ENCODE peak calls at places on chromosome 11, in five cellular contexts. U is stimulated activated CD8-positive, alpha-beta memory T cell treated with anti-CD3 and anti-CD28 coated beads, Interleukin-7, amount 100 ng/mL, for 24 hours; B is GM20000; D is EH; K is DMS153. W is an unnamed sample.

GRCh38 chr11:125304111-125304639 is 139.6 kb downstream of the PKNOX2 start:
- DNase-seq in B (no peak), D (no peak), K (no peak), U (no peak), W (no peak)

GRCh38 chr11:43736502-43737193 is 56.1 kb downstream of the HSD17B12 start:
- DNase-seq in B (peak), D (peak), K (no peak), U (no peak), W (no peak)

GRCh38 chr11:45801723-45802315 is 3.1 kb upstream of the SLC35C1 start:
- DNase-seq in B (peak), K (no peak), D (peak), U (no peak), W (no peak)

GRCh38 chr11:31769241-31769640 is 41.9 kb downstream of the PAX6 start:
- DNase-seq in B (no peak), U (no peak), D (no peak), K (no peak), W (no peak)

GRCh38 chr11:117945047-117945820 is 16.0 kb upstream of the TMPRSS13 start:
- DNase-seq in B (peak), K (no peak), U (no peak), D (no peak), W (no peak)

GRCh38 chr11:35418847-35419712 is at the start of gene SLC1A2:
- DNase-seq in K (no peak), D (peak), B (peak), U (no peak), W (peak)

GRCh38 chr11:14587203-14587602 is 56.4 kb upstream of the PDE3B start:
- DNase-seq in U (no peak), D (no peak), B (no peak), K (no peak), W (no peak)

GRCh38 chr11:102453286-102453797 is 777 bp upstream of the TMEM123 start:
- DNase-seq in U (peak), B (no peak), D (no peak), K (no peak), W (peak)

GRCh38 chr11:11552688-11553087 is 69.1 kb downstream of the GALNT18 start:
- DNase-seq in K (no peak), D (no peak), U (no peak), B (no peak), W (no peak)

GRCh38 chr11:118870396-118871343 is 13.0 kb upstream of the CXCR5 start:
- DNase-seq in U (no peak), B (peak), K (no peak), D (peak), W (no peak)

GRCh38 chr11:118640332-118641154 is 33.1 kb downstream of the PHLDB1 start:
- DNase-seq in D (no peak), K (no peak), B (no peak), U (no peak), W (no peak)

W was measured in NCI-H1092 treated with DMSO at 0.1 percent for 48 hours.